ENCODE peak calls at places on chromosomes 6 and 20, in five cellular contexts. One of them, this sample, is unnamed.

GRCh38 chr6:33633462-33634158 is 12.5 kb downstream of the ITPR3 start:
- DNase-seq in SJSA1: peak; percentile 46
- DNase-seq in ovary: peak; percentile 80
- DNase-seq in astrocyte: no peak
- DNase-seq in body of pancreas: peak; percentile 61
- DNase-seq in this sample: no peak

GRCh38 chr6:99603421-99604160 is 3.0 kb upstream of the PRDM13 start:
- DNase-seq in SJSA1: no peak
- DNase-seq in ovary: no peak
- DNase-seq in astrocyte: peak; percentile 6
- DNase-seq in body of pancreas: no peak
- DNase-seq in this sample: no peak

GRCh38 chr6:50913105-50913770 is 94.6 kb downstream of the TFAP2B start:
- DNase-seq in SJSA1: no peak
- DNase-seq in ovary: no peak
- DNase-seq in astrocyte: no peak
- DNase-seq in body of pancreas: no peak
- DNase-seq in this sample: no peak

GRCh38 chr6:6824381-6824780 is 235.9 kb downstream of the LY86 start:
- DNase-seq in SJSA1: no peak
- DNase-seq in ovary: no peak
- DNase-seq in astrocyte: no peak
- DNase-seq in body of pancreas: no peak
- DNase-seq in this sample: no peak

GRCh38 chr20:56752274-56752673 is 123.2 kb downstream of the TFAP2C start:
- DNase-seq in SJSA1: no peak
- DNase-seq in ovary: no peak
- DNase-seq in astrocyte: no peak
- DNase-seq in body of pancreas: no peak
- DNase-seq in this sample: no peak

GRCh38 chr6:149990109-149990671 is 26.4 kb downstream of the ULBP1 start:
- DNase-seq in SJSA1: no peak
- DNase-seq in ovary: no peak
- DNase-seq in astrocyte: no peak
- DNase-seq in body of pancreas: no peak
- DNase-seq in this sample: no peak

GRCh38 chr6:130559166-130559565 is 193.3 kb downstream of the TMEM200A start:
- DNase-seq in SJSA1: no peak
- DNase-seq in ovary: no peak
- DNase-seq in astrocyte: peak; percentile 7
- DNase-seq in body of pancreas: no peak
- DNase-seq in this sample: no peak

GRCh38 chr20:32282461-32282860 is 5.0 kb downstream of the KIF3B start:
- DNase-seq in SJSA1: no peak
- DNase-seq in ovary: no peak
- DNase-seq in astrocyte: no peak
- DNase-seq in body of pancreas: peak; percentile 82
- DNase-seq in this sample: no peak

GRCh38 chr20:46681032-46681854 is 8.0 kb downstream of the TP53RK start:
- DNase-seq in SJSA1: peak; percentile 34
- DNase-seq in ovary: peak; percentile 30
- DNase-seq in astrocyte: no peak
- DNase-seq in body of pancreas: peak; percentile 78
- DNase-seq in this sample: peak; percentile 53

GRCh38 chr6:41561931-41562632 is 15.9 kb downstream of the FOXP4 start:
- DNase-seq in SJSA1: no peak
- DNase-seq in ovary: no peak
- DNase-seq in astrocyte: no peak
- DNase-seq in body of pancreas: no peak
- DNase-seq in this sample: no peak

GRCh38 chr6:18536693-18537092 is 149.5 kb downstream of the RNF144B start:
- DNase-seq in SJSA1: no peak
- DNase-seq in ovary: no peak
- DNase-seq in astrocyte: no peak
- DNase-seq in body of pancreas: no peak
- DNase-seq in this sample: no peak

GRCh38 chr6:148307400-148307799 is 35.2 kb upstream of the SASH1 start:
- DNase-seq in SJSA1: no peak
- DNase-seq in ovary: no peak
- DNase-seq in astrocyte: no peak
- DNase-seq in body of pancreas: no peak
- DNase-seq in this sample: no peak

GRCh38 chr6:44522871-44523270 is 135.4 kb downstream of the CDC5L start:
- DNase-seq in SJSA1: no peak
- DNase-seq in ovary: no peak
- DNase-seq in astrocyte: no peak
- DNase-seq in body of pancreas: no peak
- DNase-seq in this sample: no peak

GRCh38 chr20:34472246-34472925 is 43.8 kb upstream of the DYNLRB1 start:
- DNase-seq in SJSA1: no peak
- DNase-seq in ovary: no peak
- DNase-seq in astrocyte: peak; percentile 59
- DNase-seq in body of pancreas: no peak
- DNase-seq in this sample: peak; percentile 26

GRCh38 chr6:66226099-66226498 is 519.1 kb upstream of the EYS start:
- DNase-seq in SJSA1: no peak
- DNase-seq in ovary: no peak
- DNase-seq in astrocyte: no peak
- DNase-seq in body of pancreas: no peak
- DNase-seq in this sample: no peak

GRCh38 chr6:115891111-115891669 is 169.5 kb downstream of the FRK start:
- DNase-seq in SJSA1: no peak
- DNase-seq in ovary: no peak
- DNase-seq in astrocyte: peak; percentile 66
- DNase-seq in body of pancreas: no peak
- DNase-seq in this sample: peak; percentile 83

GRCh38 chr6:155832596-155832995 is 377.0 kb upstream of the NOX3 start:
- DNase-seq in SJSA1: peak; percentile 75
- DNase-seq in ovary: no peak
- DNase-seq in astrocyte: peak; percentile 73
- DNase-seq in body of pancreas: no peak
- DNase-seq in this sample: peak; percentile 82

GRCh38 chr20:2752631-2753455 is 47.6 kb downstream of the CPXM1 start:
- DNase-seq in SJSA1: peak; percentile 67
- DNase-seq in ovary: peak; percentile 44
- DNase-seq in astrocyte: no peak
- DNase-seq in body of pancreas: no peak
- DNase-seq in this sample: no peak

GRCh38 chr6:13139119-13139518 is 189.2 kb downstream of the TBC1D7 start:
- DNase-seq in SJSA1: no peak
- DNase-seq in ovary: no peak
- DNase-seq in astrocyte: no peak
- DNase-seq in body of pancreas: no peak
- DNase-seq in this sample: no peak

GRCh38 chr6:156647440-156647839 is 129.7 kb upstream of the ARID1B start:
- DNase-seq in SJSA1: no peak
- DNase-seq in ovary: no peak
- DNase-seq in astrocyte: no peak
- DNase-seq in body of pancreas: no peak
- DNase-seq in this sample: no peak

GRCh38 chr20:20815711-20816455 is 103.4 kb upstream of the RALGAPA2 start:
- DNase-seq in SJSA1: no peak
- DNase-seq in ovary: no peak
- DNase-seq in astrocyte: no peak
- DNase-seq in body of pancreas: no peak
- DNase-seq in this sample: no peak

GRCh38 chr6:36650848-36651247 is 27.7 kb upstream of the CDKN1A start:
- DNase-seq in SJSA1: no peak
- DNase-seq in ovary: no peak
- DNase-seq in astrocyte: no peak
- DNase-seq in body of pancreas: no peak
- DNase-seq in this sample: no peak

GRCh38 chr6:5132741-5133140 is 47.6 kb downstream of the PPP1R3G start:
- DNase-seq in SJSA1: no peak
- DNase-seq in ovary: peak; percentile 58
- DNase-seq in astrocyte: peak; percentile 76
- DNase-seq in body of pancreas: peak; percentile 25
- DNase-seq in this sample: peak; percentile 95

GRCh38 chr20:60976913-60977312 is 275.1 kb upstream of the CDH4 start:
- DNase-seq in SJSA1: no peak
- DNase-seq in ovary: no peak
- DNase-seq in astrocyte: no peak
- DNase-seq in body of pancreas: no peak
- DNase-seq in this sample: no peak

GRCh38 chr20:58854638-58855471 is 2.3 kb downstream of the GNAS start:
- DNase-seq in SJSA1: no peak
- DNase-seq in ovary: no peak
- DNase-seq in astrocyte: no peak
- DNase-seq in body of pancreas: no peak
- DNase-seq in this sample: no peak

GRCh38 chr6:158629376-158630221 is 14.9 kb downstream of the DYNLT1 start:
- DNase-seq in SJSA1: no peak
- DNase-seq in ovary: no peak
- DNase-seq in astrocyte: no peak
- DNase-seq in body of pancreas: peak; percentile 58
- DNase-seq in this sample: no peak

GRCh38 chr6:20802596-20802995 is 268.3 kb downstream of the CDKAL1 start:
- DNase-seq in SJSA1: no peak
- DNase-seq in ovary: no peak
- DNase-seq in astrocyte: no peak
- DNase-seq in body of pancreas: no peak
- DNase-seq in this sample: no peak

GRCh38 chr20:34562643-34563042 is 4.1 kb downstream of the MAP1LC3A start:
- DNase-seq in SJSA1: peak; percentile 14
- DNase-seq in ovary: no peak
- DNase-seq in astrocyte: no peak
- DNase-seq in body of pancreas: no peak
- DNase-seq in this sample: no peak

GRCh38 chr20:32612831-32613595 is 27.9 kb upstream of the NOL4L start:
- DNase-seq in SJSA1: no peak
- DNase-seq in ovary: no peak
- DNase-seq in astrocyte: no peak
- DNase-seq in body of pancreas: no peak
- DNase-seq in this sample: no peak

GRCh38 chr6:38052035-38052434 is 232.5 kb downstream of the ZFAND3 start:
- DNase-seq in SJSA1: no peak
- DNase-seq in ovary: no peak
- DNase-seq in astrocyte: no peak
- DNase-seq in body of pancreas: no peak
- DNase-seq in this sample: no peak

GRCh38 chr20:39716796-39717341 is 754.7 kb downstream of the DHX35 start:
- DNase-seq in SJSA1: no peak
- DNase-seq in ovary: no peak
- DNase-seq in astrocyte: peak; percentile 2
- DNase-seq in body of pancreas: no peak
- DNase-seq in this sample: no peak

GRCh38 chr6:39193201-39193791 is 36.0 kb downstream of the KCNK5 start:
- DNase-seq in SJSA1: no peak
- DNase-seq in ovary: no peak
- DNase-seq in astrocyte: no peak
- DNase-seq in body of pancreas: no peak
- DNase-seq in this sample: no peak

GRCh38 chr20:38139919-38140753 is 24.9 kb downstream of the TGM2 start:
- DNase-seq in SJSA1: peak; percentile 72
- DNase-seq in ovary: no peak
- DNase-seq in astrocyte: peak; percentile 48
- DNase-seq in body of pancreas: no peak
- DNase-seq in this sample: peak; percentile 56
- H3K27ac ChIP-seq in SJSA1: peak overlapping the region; percentile 30
- H3K27ac ChIP-seq in ovary: no peak overlapping the region
- H3K27ac ChIP-seq in astrocyte: no peak overlapping the region
- H3K27ac ChIP-seq in body of pancreas: no peak overlapping the region
- H3K27ac ChIP-seq in this sample: peak overlapping the region; percentile 13

GRCh38 chr6:105769197-105769596 is 316.9 kb upstream of the PRDM1 start:
- DNase-seq in SJSA1: no peak
- DNase-seq in ovary: no peak
- DNase-seq in astrocyte: no peak
- DNase-seq in body of pancreas: no peak
- DNase-seq in this sample: no peak
- H3K27ac ChIP-seq in SJSA1: no peak overlapping the region
- H3K27ac ChIP-seq in ovary: no peak overlapping the region
- H3K27ac ChIP-seq in astrocyte: no peak overlapping the region
- H3K27ac ChIP-seq in body of pancreas: no peak overlapping the region
- H3K27ac ChIP-seq in this sample: no peak overlapping the region

GRCh38 chr6:111552999-111553398 is 52.7 kb downstream of the TRAF3IP2 start:
- DNase-seq in SJSA1: no peak
- DNase-seq in ovary: no peak
- DNase-seq in astrocyte: no peak
- DNase-seq in body of pancreas: no peak
- DNase-seq in this sample: no peak
- H3K27ac ChIP-seq in SJSA1: peak overlapping the region; percentile 82
- H3K27ac ChIP-seq in ovary: peak overlapping the region; percentile 33
- H3K27ac ChIP-seq in astrocyte: peak overlapping the region; percentile 93
- H3K27ac ChIP-seq in body of pancreas: peak overlapping the region; percentile 83
- H3K27ac ChIP-seq in this sample: no peak overlapping the region

DNA sequence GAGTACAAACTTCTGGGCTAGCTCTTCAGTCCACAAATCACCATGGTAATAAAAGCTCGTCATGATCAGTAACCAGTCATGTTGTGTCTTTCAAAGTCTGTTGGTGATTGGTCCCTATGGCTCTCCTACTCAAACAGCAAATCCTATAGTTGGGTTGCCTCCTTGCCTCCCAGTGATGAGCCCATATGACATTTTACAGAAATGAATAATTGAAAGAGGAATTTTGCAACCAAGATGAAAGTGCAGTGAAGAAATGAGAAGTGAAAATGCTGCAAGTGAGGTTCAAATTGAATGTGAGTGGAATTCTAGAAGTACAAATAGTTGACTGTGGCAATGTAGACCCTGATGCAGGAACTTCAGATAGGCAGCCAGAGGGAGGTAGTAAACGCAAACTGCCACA is 5.1 kb upstream of the SIRPD start:
- DNase-seq in SJSA1: no peak
- DNase-seq in ovary: no peak
- DNase-seq in astrocyte: no peak
- DNase-seq in body of pancreas: no peak
- DNase-seq in this sample: no peak
- H3K27ac ChIP-seq in SJSA1: no peak overlapping the region
- H3K27ac ChIP-seq in ovary: no peak overlapping the region
- H3K27ac ChIP-seq in astrocyte: no peak overlapping the region
- H3K27ac ChIP-seq in body of pancreas: no peak overlapping the region
- H3K27ac ChIP-seq in this sample: no peak overlapping the region

GRCh38 chr6:45986746-45987274 is 28.9 kb downstream of the CLIC5 start:
- DNase-seq in SJSA1: peak; percentile 62
- DNase-seq in ovary: no peak
- DNase-seq in astrocyte: no peak
- DNase-seq in body of pancreas: no peak
- DNase-seq in this sample: no peak
- H3K27ac ChIP-seq in SJSA1: peak overlapping the region; percentile 20
- H3K27ac ChIP-seq in ovary: no peak overlapping the region
- H3K27ac ChIP-seq in astrocyte: no peak overlapping the region
- H3K27ac ChIP-seq in body of pancreas: no peak overlapping the region
- H3K27ac ChIP-seq in this sample: no peak overlapping the region

This sample was measured in brain microvascular endothelial cell.